ENCODE peak calls at places on chromosomes 2 and 18, in nine cellular contexts. Z, H, K, L, Y, D, E, U and F are unnamed samples.

GRCh38 chr2:235357881-235358280 is 136.0 kb upstream of the AGAP1 start:
- DNase-seq in D (no peak), K (no peak), Y (no peak), L (no peak), Z (no peak), E (no peak), U (no peak), H (no peak), F (no peak)

GRCh38 chr2:149041482-149041881 is 3.0 kb downstream of the LYPD6B start:
- DNase-seq in E (no peak), Y (no peak), U (no peak), D (no peak), H (no peak), L (no peak), K (no peak), Z (no peak), F (no peak)

GRCh38 chr2:88753833-88754584 is 62.5 kb downstream of the RPIA start:
- DNase-seq in K (no peak), U (peak), E (no peak), Y (no peak), L (no peak), D (no peak), Z (no peak), H (no peak), F (peak)

GRCh38 chr18:59145055-59145454 is 5.4 kb downstream of the SEC11C start:
- DNase-seq in H (no peak), K (no peak), D (no peak), Z (no peak), L (no peak), U (no peak), E (no peak), Y (no peak), F (no peak)

GRCh38 chr18:65761636-65762310 is 11.0 kb downstream of the CDH7 start:
- DNase-seq in U (no peak), D (no peak), E (no peak), Z (no peak), L (no peak), Y (no peak), K (no peak), H (no peak), F (no peak)

GRCh38 chr2:34104601-34105000 is 505.5 kb upstream of the FAM98A start:
- DNase-seq in Z (no peak), H (no peak), D (no peak), L (no peak), Y (no peak), E (no peak), U (no peak), K (peak), F (no peak)

GRCh38 chr2:133200684-133201421 is 367.4 kb downstream of the NCKAP5 start:
- DNase-seq in Z (no peak), H (peak), L (no peak), K (peak), Y (no peak), D (no peak), U (no peak), E (no peak), F (no peak)

GRCh38 chr2:108933691-108934117 is 55.3 kb downstream of the EDAR start:
- DNase-seq in H (no peak), K (no peak), D (no peak), Z (peak), U (no peak), E (no peak), Y (no peak), L (no peak), F (no peak)

GRCh38 chr2:237072067-237072931 is 13.4 kb upstream of the COPS8 start:
- DNase-seq in Z (peak), E (peak), H (peak), U (peak), Y (no peak), K (peak), L (peak), D (peak), F (peak)

GRCh38 chr2:152054593-152054992 is 44.3 kb downstream of the CACNB4 start:
- DNase-seq in Y (no peak), K (peak), E (no peak), D (no peak), U (no peak), Z (no peak), L (no peak), H (no peak), F (no peak)

GRCh38 chr2:655626-656025 is 21.6 kb downstream of the TMEM18 start:
- DNase-seq in U (no peak), K (peak), Y (no peak), Z (no peak), E (no peak), L (no peak), H (no peak), D (no peak), F (no peak)

GRCh38 chr18:49055787-49056186 is 105.0 kb upstream of the SMAD7 start:
- DNase-seq in Y (no peak), L (peak), E (peak), H (no peak), U (peak), K (peak), D (no peak), Z (peak), F (peak)

GRCh38 chr2:236753611-236754010 is 184.0 kb downstream of the ACKR3 start:
- DNase-seq in D (no peak), U (no peak), K (no peak), E (no peak), Z (no peak), Y (peak), L (peak), H (no peak), F (no peak)